ENCODE peak calls at places on chromosome 13, in nine cellular contexts. A, O, N, T, V, Y, J, X and U are unnamed samples.

GRCh38 chr13:113921763-113922162 is 52.1 kb downstream of the C13orf46 start:
- DNase-seq in T (no peak), Y (no peak), J (no peak), N (no peak), A (no peak), X (no peak), V (no peak), O (no peak), U (no peak)

GRCh38 chr13:49419292-49419691 is 24.6 kb downstream of the CAB39L start:
- DNase-seq in O (no peak), V (no peak), A (no peak), J (no peak), N (no peak), Y (no peak), X (no peak), T (peak), U (no peak)

GRCh38 chr13:24630851-24631341 is 49.3 kb upstream of the ATP12A start:
- DNase-seq in N (no peak), J (no peak), A (no peak), Y (peak), O (no peak), T (peak), X (no peak), V (no peak), U (no peak)

GRCh38 chr13:39362652-39363390 is 240.2 kb downstream of the LHFPL6 start:
- DNase-seq in N (no peak), A (no peak), J (no peak), V (no peak), X (no peak), Y (peak), O (no peak), T (no peak), U (peak)

GRCh38 chr13:90415902-90416301 is 931.6 kb upstream of the MIR17HG start:
- DNase-seq in N (no peak), O (no peak), J (no peak), Y (no peak), T (no peak), X (no peak), V (no peak), A (no peak), U (peak)

GRCh38 chr13:32259116-32259515 is 56.0 kb downstream of the ZAR1L start:
- DNase-seq in V (no peak), N (no peak), Y (no peak), O (no peak), X (no peak), A (no peak), J (no peak), T (no peak), U (peak)

GRCh38 chr13:39737047-39737446 is 81.6 kb downstream of the COG6 start:
- DNase-seq in O (no peak), J (no peak), A (no peak), T (no peak), V (no peak), N (no peak), Y (no peak), X (no peak), U (no peak)

GRCh38 chr13:43335669-43336068 is 312.3 kb downstream of the DNAJC15 start:
- DNase-seq in N (no peak), Y (no peak), V (no peak), J (no peak), T (no peak), O (no peak), A (no peak), X (no peak), U (no peak)

GRCh38 chr13:43132911-43133310 is 109.5 kb downstream of the DNAJC15 start:
- DNase-seq in N (no peak), V (no peak), X (peak), J (no peak), Y (no peak), A (no peak), O (no peak), T (no peak), U (peak)

GRCh38 chr13:25406377-25406776 is 34.6 kb downstream of the ATP8A2 start:
- DNase-seq in X (no peak), O (no peak), J (no peak), T (no peak), Y (peak), N (no peak), A (no peak), V (no peak), U (peak)

GRCh38 chr13:32530841-32531253 is 7.7 kb downstream of the N4BP2L2 start:
- DNase-seq in A (peak), J (peak), T (peak), Y (no peak), O (no peak), V (no peak), X (no peak), N (no peak), U (no peak)

GRCh38 chr13:79393564-79394249 is 12.3 kb downstream of the RBM26 start:
- DNase-seq in V (no peak), O (no peak), A (peak), J (no peak), N (no peak), X (peak), T (no peak), Y (no peak), U (peak)

GRCh38 chr13:19052931-19053330 is 128.7 kb downstream of the TUBA3C start:
- DNase-seq in Y (no peak), O (no peak), V (no peak), N (no peak), J (no peak), X (no peak), T (no peak), A (no peak), U (no peak)